ENCODE peak calls at places on chromosomes 2 and 18, in seven cellular contexts. Q, E, V, T, Y, D and P are unnamed samples.

GRCh38 chr2:71884303-71885042 is 263.2 kb downstream of the CYP26B1 start:
- DNase-seq in Q (no peak), E (peak), V (no peak), T (peak), Y (peak), D (no peak), P (no peak)

GRCh38 chr18:23879544-23879943 is 135.0 kb upstream of the TTC39C start:
- DNase-seq in Q (no peak), E (no peak), V (no peak), T (no peak), Y (no peak), D (no peak), P (no peak)

GRCh38 chr2:113965644-113966043 is 75.8 kb downstream of the ACTR3 start:
- DNase-seq in Q (no peak), E (no peak), V (peak), T (no peak), Y (peak), D (no peak), P (no peak)

GRCh38 chr2:174243812-174244211 is 4.5 kb downstream of the OLA1 start:
- DNase-seq in Q (no peak), E (no peak), V (no peak), T (no peak), Y (no peak), D (no peak), P (no peak)

GRCh38 chr2:119113489-119113770 is 45.1 kb downstream of the C1QL2 start:
- DNase-seq in Q (no peak), E (no peak), V (no peak), T (no peak), Y (no peak), D (no peak), P (no peak)

GRCh38 chr2:12287220-12287751 is 429.4 kb upstream of the TRIB2 start:
- DNase-seq in Q (no peak), E (no peak), V (no peak), T (no peak), Y (no peak), D (no peak), P (no peak)

GRCh38 chr2:208006325-208006724 is 19.0 kb downstream of the PLEKHM3 start:
- DNase-seq in Q (no peak), E (no peak), V (no peak), T (no peak), Y (no peak), D (no peak), P (no peak)

GRCh38 chr2:187879491-187879890 is 325.3 kb upstream of the TFPI start:
- DNase-seq in Q (no peak), E (no peak), V (no peak), T (no peak), Y (no peak), D (no peak), P (no peak)

GRCh38 chr2:222944552-222944951 is 83.7 kb downstream of the ACSL3 start:
- DNase-seq in Q (no peak), E (no peak), V (no peak), T (no peak), Y (no peak), D (no peak), P (no peak)

DNA sequence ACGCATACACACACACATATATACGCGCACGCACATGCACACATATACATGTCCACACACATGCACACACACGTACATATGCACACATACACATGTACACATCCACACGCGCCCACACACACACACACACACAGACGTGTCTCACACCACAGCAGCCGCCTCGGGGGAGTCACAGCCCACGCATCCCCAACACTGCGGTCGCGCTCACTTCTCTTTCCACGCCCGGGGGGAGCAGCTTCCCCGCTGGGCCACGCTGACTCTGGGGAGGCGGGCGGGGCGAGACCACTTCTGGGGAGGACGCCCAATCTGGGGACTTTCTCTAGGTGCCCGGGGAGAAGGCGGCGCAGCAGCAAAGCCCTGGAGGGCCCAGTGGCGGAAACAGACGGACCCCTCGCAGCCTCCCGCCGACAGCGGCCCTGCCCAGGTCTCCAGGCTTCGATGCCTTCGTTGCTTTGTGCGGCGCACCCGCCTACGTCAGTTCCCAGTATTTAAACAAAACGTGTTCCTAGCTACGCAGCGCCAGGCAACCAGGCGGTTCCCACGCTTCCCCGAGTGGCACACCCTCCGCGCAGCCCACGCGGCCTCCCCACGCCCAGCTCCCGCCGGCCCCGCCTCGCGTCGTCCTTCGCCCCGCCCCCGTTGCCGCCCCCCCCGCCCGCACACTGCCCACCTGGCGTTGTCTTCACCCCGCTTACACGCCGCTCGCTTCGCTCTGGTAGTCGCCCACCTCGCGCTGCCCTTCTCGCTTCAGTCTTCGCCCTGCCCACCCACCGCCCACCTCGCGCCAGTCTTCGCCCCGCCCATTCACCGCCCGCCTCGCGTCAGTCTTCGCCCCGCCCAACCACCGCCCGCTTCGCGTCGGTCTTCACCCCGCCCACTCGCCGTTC is 810 bp upstream of the RBFA start:
- DNase-seq in Q (no peak), E (no peak), V (no peak), T (peak), Y (peak), D (no peak), P (peak)
- TF ChIP-seq POLR2A in Q (peak), E (peak), V (no peak), T (no peak), Y (no peak), D (peak), P (peak)

GRCh38 chr2:98444436-98445166 is at the start of gene INPP4A:
- DNase-seq in Q (peak), E (peak), V (peak), T (no peak), Y (peak), D (peak), P (no peak)
- TF ChIP-seq POLR2A in Q (peak), E (peak), V (peak), T (no peak), Y (no peak), D (peak), P (peak)

DNA sequence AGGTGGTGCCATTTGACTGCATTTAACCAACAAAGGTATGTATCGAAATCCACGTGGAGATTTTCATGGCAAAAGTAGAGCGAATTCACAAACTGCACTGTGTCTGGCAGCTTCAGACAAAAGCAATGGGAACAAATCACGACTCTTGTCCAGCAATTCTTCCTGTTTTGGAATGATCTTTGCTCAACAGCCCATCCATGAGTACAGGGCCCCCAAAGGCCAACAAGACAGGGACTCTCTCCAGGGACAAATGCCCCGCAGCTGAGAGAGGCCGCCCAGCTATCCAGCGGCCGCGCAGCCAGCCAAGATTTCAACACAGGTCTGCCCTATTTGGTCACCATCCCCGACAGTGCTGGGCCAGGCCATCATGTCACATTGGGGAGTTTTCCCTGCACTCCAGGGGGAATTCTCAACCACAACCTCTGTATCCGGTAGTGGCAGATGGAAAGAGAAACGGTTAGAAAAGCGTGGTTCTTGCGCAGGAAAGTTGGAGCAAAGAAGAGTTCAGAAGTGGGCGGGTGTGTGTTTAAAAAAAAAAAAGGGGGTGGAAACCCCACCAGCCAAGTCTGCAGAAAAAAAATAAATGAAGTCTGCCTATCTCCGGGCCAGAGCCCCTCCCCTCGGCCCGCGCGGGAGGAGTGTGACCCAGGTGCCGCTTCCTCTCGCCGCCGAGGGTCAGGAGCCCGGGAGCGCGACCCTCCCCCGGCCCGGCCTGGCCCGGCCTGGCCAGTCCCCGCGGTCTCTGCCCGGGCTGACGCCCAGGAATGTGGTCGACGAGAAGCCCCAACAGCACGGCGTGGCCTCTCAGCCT is at the start of gene GYPC:
- DNase-seq in Q (peak), E (peak), V (no peak), T (peak), Y (peak), D (peak), P (no peak)
- TF ChIP-seq POLR2A in Q (no peak), E (no peak), V (no peak), T (no peak), Y (peak), D (no peak), P (peak)

DNA sequence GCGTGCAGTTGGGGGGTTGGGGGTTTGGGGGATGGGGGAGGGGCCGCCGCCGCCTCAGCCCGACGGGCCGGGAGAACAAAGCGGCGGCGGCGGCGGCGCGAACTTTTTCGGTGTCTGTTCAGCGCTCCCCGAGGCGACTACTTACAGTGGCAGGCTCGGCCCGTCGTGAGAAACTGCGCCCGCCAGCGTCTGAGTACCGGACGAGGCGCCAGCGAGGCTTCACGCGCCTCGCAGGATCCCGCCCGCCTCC is 172 bp downstream of the PRKD3 start:
- DNase-seq in Q (no peak), E (peak), V (no peak), T (peak), Y (peak), D (peak), P (peak)
- TF ChIP-seq POLR2A in Q (no peak), E (peak), V (no peak), T (no peak), Y (no peak), D (peak), P (no peak)

GRCh38 chr2:11154460-11155325 is 574 bp upstream of the SLC66A3 start:
- DNase-seq in Q (peak), E (peak), V (peak), T (peak), Y (peak), D (peak), P (peak)
- TF ChIP-seq POLR2A in Q (peak), E (peak), V (peak), T (no peak), Y (no peak), D (peak), P (no peak)

GRCh38 chr2:54561010-54561409 is 104.9 kb downstream of the SPTBN1 start:
- DNase-seq in Q (no peak), E (no peak), V (no peak), T (no peak), Y (no peak), D (no peak), P (no peak)

GRCh38 chr2:54560146-54560881 is 104.2 kb downstream of the SPTBN1 start:
- DNase-seq in Q (peak), E (peak), V (no peak), T (no peak), Y (peak), D (peak), P (no peak)

GRCh38 chr2:54558188-54558975 is 102.3 kb downstream of the SPTBN1 start:
- DNase-seq in Q (peak), E (peak), V (peak), T (no peak), Y (peak), D (peak), P (peak)

GRCh38 chr2:54558976-54559410 is 102.9 kb downstream of the SPTBN1 start:
- DNase-seq in Q (no peak), E (no peak), V (no peak), T (no peak), Y (no peak), D (peak), P (no peak)

DNA sequence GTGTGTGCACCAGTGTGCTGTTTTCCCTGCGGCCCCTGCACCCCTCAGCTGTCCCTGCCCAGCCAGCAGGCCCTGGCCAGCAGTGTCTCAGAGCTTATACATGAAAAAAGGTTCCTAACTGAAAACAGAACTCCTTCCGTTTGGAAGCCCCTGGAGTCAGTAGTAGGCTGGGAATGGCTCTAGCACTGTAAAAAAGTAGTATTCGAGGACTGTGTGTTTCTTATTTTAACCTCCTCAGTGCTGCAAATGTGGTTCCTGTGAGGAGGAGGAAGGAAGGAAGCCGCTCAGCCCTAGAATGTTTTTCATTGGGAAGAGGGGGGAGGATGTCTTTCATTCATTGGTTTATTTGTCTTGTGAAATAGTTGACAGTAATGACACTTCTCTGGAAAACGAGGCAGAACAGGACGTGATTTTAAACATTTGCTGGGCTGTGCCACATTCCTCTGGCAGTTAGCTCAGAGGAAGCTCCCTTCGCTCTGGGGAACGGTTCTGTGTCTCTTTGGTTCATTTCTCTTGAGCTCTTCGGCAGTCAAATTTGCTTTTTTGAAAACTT is 103.5 kb downstream of the SPTBN1 start:
- DNase-seq in Q (no peak), E (peak), V (no peak), T (peak), Y (peak), D (peak), P (no peak)
- TF ChIP-seq POLR2A in Q (peak), E (peak), V (no peak), T (no peak), Y (no peak), D (peak), P (peak)

DNA sequence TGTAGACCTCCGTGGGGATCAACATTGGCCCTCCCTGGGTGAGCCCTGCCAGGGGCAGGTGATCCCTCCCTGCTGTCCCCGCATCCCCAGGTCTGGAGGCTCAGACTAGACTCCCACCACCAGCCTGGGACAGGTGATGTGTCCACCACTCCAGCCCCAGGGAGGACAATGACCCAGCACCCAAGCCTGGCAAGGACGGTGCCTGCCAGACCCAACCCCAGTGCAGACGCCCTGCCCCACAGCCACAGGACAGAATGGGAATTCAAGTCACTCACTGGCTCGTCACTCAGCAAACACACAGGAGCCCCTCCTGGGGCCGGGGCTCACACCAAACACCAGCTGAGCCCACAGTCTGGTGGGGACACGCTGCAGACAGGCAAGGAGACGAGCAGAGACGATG is 239.7 kb downstream of the ATAD2B start:
- DNase-seq in Q (peak), E (no peak), V (no peak), T (no peak), Y (no peak), D (no peak), P (no peak)
- TF ChIP-seq POLR2A in Q (no peak), E (no peak), V (no peak), T (no peak), Y (no peak), D (no peak), P (no peak)

DNA sequence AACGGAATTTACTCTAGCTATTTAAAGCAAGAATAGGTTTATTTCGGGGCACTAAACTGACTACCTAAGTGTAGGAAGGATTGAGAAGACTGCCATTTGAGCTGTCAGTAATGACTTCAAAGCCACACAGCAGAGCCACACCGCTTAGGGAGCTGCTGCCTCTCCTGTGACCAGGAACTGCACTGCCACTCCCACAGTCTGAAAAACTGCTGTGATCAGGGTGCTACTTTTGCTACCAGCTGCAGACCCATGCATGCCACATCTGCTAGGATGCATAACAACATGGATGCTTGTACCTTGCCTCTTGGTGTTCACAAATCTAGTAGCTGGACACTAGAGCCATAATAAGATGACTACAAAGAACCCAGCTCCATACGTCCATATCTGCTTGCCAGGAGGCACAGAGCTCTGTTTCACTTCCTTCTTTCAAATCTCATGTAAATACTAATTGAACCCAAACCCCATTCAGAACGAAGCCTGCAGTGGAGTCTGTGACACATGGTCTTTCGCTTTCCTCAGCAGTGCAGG is 2.2 kb downstream of the DSG2 start:
- DNase-seq in Q (no peak), E (no peak), V (no peak), T (no peak), Y (no peak), D (no peak), P (no peak)
- TF ChIP-seq POLR2A in Q (no peak), E (no peak), V (no peak), T (no peak), Y (no peak), D (no peak), P (no peak)